ENCODE peak calls at places on chromosome 17, in four cellular contexts. Q is Peyer's patch, Y is A549, Z is type B pancreatic cell. O is an unnamed sample.

GRCh38 chr17:27939489-27940465 is 46.6 kb upstream of the LYRM9 start:
- DNase-seq in Q (no peak), Y (no peak), Z (no peak), O (no peak)

GRCh38 chr17:28949185-28950016 is 1.9 kb downstream of the PHF12 start:
- DNase-seq in Q (peak), Y (peak), Z (no peak), O (no peak)

GRCh38 chr17:58447039-58447975 is 30.0 kb upstream of the RNF43 start:
- DNase-seq in Q (peak), Y (peak), Z (no peak), O (no peak)

GRCh38 chr17:17533901-17534441 is 37.8 kb upstream of the RASD1 start:
- DNase-seq in Q (no peak), Y (peak), Z (no peak), O (no peak)

GRCh38 chr17:57402691-57403090 is 146.4 kb downstream of the MSI2 start:
- DNase-seq in Q (no peak), Y (no peak), Z (no peak), O (no peak)

GRCh38 chr17:42109086-42109485 is 3.4 kb downstream of the DHX58 start:
- DNase-seq in Q (no peak), Y (no peak), Z (no peak), O (no peak)

GRCh38 chr17:50767030-50767429 is 288 bp downstream of the ANKRD40CL start:
- DNase-seq in Q (peak), Y (no peak), Z (no peak), O (peak)

GRCh38 chr17:47894498-47895253 is 1.4 kb upstream of the SP2 start:
- DNase-seq in Q (no peak), Y (no peak), Z (no peak), O (no peak)

DNA sequence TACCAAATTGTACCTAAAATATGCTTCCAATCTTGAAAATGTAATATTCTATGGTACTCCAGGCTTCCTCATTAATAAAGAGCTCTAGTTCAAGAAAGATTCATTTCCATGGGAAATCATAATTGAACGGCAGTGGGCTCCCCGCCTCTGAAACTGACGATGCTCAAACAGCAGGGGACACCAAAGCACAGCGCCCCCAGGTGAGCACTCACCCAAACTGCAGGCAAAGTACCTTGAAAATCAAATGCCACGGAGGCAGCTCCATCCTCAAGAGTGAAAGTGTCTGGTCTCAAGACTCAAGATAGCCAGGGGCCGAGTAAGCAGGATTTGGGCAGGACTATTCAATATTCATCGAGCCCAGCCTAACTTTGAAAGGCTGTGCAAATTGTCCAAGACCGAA is 217.4 kb upstream of the TNRC6C start:
- DNase-seq in Q (no peak), Y (no peak), Z (no peak), O (no peak)
- TF ChIP-seq CTCF in Q (peak), Y (peak), Z (peak), O (peak)

DNA sequence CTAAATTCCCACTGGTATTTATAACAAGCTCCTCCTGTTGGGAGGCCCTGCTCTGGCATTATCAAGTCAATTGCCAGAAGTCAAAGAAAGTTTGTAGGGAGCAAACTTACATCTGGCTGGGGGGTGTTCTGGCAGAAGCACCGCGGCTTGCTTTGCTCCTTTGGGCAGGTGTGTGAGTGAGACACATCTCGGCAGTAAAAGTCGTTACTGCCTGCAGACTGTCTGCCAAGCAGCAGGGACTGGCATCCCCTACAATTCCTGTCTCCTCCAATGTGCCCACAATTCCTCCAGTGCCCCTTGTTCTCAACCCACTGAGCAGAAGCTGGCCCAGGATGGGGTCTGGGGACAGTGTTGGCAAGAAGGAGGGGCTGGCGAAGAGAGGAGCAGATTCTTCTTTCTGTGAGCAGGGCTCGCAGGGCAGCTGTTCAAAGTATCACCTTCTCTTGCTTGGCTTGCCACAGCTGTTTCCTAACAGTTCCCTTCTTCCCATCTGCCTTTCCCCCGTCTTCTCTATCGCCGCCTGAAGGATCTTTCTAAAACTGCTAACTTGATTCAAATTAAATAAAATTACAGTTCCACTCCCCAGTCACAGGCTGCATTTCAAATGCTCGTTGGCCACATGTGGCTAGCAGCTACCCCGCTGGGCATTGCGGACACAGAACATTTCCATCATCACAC is 30.2 kb downstream of the SPACA3 start:
- DNase-seq in Q (no peak), Y (no peak), Z (no peak), O (no peak)
- TF ChIP-seq CTCF in Q (no peak), Y (no peak), Z (no peak), O (no peak)

DNA sequence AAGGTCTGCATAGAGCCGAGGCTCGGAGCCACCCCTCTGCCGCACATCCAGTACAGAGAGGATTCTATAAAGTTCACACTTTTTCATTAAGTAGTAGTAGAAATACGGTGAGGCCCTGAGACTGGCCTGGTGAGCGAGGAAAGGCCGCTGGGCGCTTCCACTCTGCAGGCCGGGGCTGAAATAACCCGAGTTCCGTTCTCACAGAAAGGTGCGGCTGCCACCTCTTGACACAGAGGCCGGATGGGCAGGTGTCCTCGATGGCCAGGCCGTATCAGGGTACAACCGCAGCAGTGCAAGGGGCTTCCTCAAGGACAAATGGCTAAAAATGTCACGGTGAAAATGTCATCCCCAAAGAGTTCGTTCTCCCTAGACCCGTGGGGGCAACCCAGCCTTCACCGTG is 770 bp upstream of the PCYT2 start:
- DNase-seq in Q (no peak), Y (no peak), Z (no peak), O (no peak)
- TF ChIP-seq CTCF in Q (no peak), Y (no peak), Z (no peak), O (no peak)

GRCh38 chr17:82860606-82861392 is 21.0 kb upstream of the ZNF750 start:
- DNase-seq in Q (peak), Y (no peak), Z (no peak), O (no peak)

GRCh38 chr17:82861393-82861775 is 21.6 kb upstream of the ZNF750 start:
- DNase-seq in Q (peak), Y (no peak), Z (no peak), O (no peak)

GRCh38 chr17:82858376-82859126 is 18.7 kb upstream of the ZNF750 start:
- DNase-seq in Q (no peak), Y (no peak), Z (no peak), O (no peak)

GRCh38 chr17:82862191-82862590 is 22.4 kb upstream of the ZNF750 start:
- DNase-seq in Q (peak), Y (no peak), Z (no peak), O (no peak)

GRCh38 chr17:82859431-82860403 is 19.9 kb upstream of the ZNF750 start:
- DNase-seq in Q (peak), Y (peak), Z (no peak), O (no peak)
- TF ChIP-seq CTCF in Q (no peak), Y (no peak), Z (no peak), O (no peak)

DNA sequence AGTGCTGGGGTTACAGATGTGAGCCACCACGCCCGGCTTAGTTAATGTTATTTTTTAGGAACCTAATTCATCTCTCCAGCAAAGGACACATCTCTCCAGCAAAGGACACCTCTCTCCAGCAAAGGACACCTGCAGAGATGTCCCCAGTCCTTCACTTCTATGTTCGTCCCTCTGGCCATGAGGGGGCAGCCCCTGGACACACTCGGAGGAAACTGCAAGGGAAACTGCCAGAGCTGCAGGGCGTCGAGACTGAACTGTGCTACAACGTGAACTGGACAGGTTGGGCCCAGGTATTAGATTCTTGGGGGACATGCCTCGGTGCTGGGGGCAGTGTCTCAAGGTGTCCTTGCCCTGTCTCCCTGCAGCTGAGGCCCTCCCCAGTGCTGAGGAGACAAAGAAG is 4.7 kb downstream of the PFAS start:
- DNase-seq in Q (peak), Y (no peak), Z (no peak), O (no peak)
- TF ChIP-seq CTCF in Q (peak), Y (peak), Z (peak), O (peak)

DNA sequence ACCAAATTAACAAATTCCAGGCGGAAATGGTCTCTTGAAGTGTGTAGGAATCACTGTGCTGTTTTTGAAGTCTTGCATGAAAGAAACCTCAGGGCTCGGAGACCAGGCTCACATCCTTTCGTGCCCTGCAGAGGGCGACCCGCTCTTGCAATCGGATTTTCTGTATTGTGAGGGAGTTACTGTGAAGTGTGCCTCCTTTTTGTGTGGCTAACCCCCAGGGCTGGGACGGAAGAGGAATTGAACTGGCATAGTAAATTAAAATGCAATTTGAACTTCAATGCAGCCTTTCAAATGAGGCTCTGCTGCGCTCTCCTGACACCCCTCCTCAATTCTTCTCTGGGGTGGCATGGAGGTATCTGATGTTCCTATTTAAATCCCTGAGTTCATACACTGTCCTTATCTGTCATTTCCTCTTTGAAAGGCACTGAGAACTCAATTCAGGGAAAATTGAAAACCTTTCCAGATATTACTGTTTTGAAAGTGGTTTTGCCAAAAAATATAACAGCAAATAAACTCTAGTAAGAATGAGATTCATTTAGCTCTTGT is 51.5 kb upstream of the MGAT5B start:
- DNase-seq in Q (no peak), Y (peak), Z (no peak), O (no peak)
- TF ChIP-seq CTCF in Q (peak), Y (peak), Z (peak), O (peak)

DNA sequence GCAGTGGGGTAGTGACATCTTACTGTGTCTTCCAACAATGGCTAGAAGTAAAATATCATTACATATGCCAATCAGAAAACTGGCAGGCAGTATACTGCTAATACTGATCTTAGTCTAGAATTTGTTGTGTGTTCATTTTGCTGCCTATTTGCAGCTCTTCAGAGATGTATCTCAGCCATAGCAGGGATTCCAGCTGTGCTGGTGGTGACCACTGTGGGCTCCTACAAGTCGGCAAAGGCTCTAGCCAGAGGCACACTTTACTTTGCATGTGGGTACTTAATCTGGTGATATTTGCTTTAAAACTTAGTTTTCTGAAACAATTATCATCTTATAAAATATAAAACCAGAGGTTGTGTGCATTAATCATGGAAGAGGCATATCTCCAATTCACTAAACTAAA is 70.0 kb downstream of the TMC6 start:
- DNase-seq in Q (no peak), Y (no peak), Z (no peak), O (no peak)
- TF ChIP-seq CTCF in Q (no peak), Y (no peak), Z (no peak), O (no peak)

DNA sequence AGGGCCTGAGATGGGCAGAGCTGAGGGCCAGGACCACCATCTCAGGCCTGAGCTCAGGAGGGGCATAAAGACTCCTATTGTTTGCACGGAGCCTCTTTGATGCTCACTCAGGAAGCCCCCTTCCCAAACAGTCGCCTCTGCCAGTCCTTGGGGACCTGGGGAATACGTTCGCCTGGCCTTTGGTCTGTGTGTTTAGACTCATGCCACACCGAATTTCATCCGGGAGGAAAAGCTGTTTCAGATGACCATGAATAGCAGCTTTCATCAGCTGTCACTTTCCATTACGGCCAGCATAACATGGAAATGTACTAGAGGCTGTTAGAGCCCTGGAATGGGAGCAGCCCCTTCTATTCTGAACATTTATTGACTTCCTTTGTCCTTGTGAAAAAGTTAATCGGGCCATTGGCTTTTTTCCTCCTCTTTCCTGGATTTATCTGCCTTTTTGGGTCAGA is 139.0 kb downstream of the HS3ST3A1 start:
- DNase-seq in Q (no peak), Y (no peak), Z (no peak), O (no peak)
- TF ChIP-seq CTCF in Q (no peak), Y (no peak), Z (no peak), O (no peak)

GRCh38 chr17:19502517-19502916 is 31.1 kb upstream of the SLC47A1 start:
- DNase-seq in Q (no peak), Y (no peak), Z (no peak), O (no peak)

GRCh38 chr17:19510903-19511302 is 22.8 kb upstream of the SLC47A1 start:
- DNase-seq in Q (no peak), Y (no peak), Z (no peak), O (no peak)

GRCh38 chr17:19508327-19508867 is 25.3 kb upstream of the SLC47A1 start:
- DNase-seq in Q (no peak), Y (peak), Z (no peak), O (no peak)

DNA sequence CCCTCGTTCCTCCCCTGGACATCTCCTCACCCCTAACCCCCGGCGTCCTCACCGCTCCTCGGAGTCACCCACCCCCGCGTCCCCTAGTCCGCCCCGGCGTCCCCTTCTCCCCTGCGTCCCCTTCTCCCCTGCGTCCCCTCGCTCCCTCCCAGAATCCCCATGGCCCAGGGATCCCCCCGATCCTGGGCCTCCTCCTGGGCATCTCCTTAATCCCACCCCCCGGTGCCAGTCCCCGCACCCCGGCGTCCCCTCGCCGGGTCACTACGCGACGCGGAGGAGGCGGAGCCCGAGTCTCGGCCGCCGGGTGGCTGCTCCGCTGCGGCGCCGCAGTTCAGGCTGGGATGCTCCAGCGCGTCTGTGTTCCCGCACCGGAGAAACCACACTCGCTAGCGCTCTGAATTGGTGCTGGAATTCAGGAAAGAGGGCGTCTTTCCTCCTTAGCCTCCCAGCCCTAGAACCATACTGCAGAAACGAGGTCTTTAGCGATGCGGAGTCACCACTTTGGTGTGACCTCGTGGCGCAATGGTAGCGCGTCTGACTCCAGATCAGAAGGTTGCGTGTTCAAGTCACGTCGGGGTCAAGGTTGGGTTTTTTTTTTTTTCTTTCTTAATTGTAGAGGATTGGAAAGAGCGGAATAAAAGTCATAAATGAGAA is 25.9 kb upstream of the SLC47A1 start:
- DNase-seq in Q (peak), Y (peak), Z (peak), O (peak)
- TF ChIP-seq CTCF in Q (no peak), Y (no peak), Z (no peak), O (peak)

DNA sequence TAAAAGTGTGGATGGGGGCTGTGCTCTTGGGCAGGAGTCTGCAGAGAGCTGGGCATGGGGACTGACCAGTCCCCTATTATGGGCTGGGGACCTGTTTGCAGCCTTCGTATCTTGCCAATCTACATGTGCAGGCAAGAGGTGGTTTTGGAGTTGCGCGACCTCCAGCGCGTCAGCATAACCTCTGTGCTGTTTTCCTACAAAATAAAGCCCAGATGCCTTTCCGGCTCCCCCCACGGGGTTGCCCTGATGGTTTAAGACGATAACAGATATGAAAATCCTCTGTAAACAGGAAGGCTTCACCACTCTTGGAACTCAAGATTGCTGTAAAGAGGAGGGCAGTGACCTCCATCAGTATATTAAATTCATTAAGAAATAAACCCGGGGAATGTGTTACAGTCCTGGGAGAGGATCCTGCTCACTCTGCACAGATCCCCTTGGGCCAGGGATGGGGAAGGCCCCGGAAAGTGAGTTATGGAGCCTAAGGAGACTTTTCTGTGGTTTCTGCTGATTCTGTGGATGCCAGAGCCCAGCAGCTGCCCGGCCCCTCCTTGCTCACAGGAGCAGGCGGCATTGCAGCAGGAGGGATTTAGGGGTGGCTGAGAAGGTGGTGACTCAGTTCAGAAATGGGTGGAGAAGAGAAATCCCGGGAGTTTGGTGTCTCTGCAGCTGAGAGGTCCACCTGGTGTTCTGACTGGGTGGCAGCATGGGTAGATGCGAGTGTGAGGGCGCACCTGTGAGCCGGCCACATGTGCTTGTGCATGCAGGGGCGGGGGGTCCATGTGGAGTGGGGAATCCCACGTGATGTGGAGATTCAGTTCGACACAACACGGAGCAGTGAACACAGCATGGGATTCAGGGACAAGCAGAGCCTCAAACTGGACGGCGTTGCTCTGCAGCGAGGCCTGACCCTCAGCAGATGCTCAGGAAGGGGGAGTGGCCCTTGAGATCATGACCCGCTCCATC is 16.2 kb upstream of the SPPL2C start:
- DNase-seq in Q (no peak), Y (no peak), Z (no peak), O (no peak)
- TF ChIP-seq CTCF in Q (no peak), Y (no peak), Z (no peak), O (no peak)

O was measured in osteocyte.